ENCODE peak calls at places on chromosomes 16 and 17, in five cellular contexts. L, R, X, M and N are unnamed samples.

GRCh38 chr16:17831330-17831729 is 360.6 kb upstream of the XYLT1 start:
- DNase-seq in R (peak), L (no peak), M (no peak), X (no peak), N (no peak)

GRCh38 chr16:11797957-11798299 is 870 bp upstream of the ZC3H7A start:
- DNase-seq in M (peak), R (no peak), X (no peak), L (no peak), N (no peak)

GRCh38 chr16:75326333-75326732 is 74.9 kb upstream of the BCAR1 start:
- DNase-seq in X (no peak), R (no peak), L (no peak), M (no peak), N (no peak)

GRCh38 chr17:19274893-19275292 is 37.7 kb downstream of the EPN2 start:
- DNase-seq in X (no peak), L (no peak), R (no peak), M (no peak), N (no peak)

GRCh38 chr17:12887088-12887487 is 97.8 kb downstream of the ARHGAP44 start:
- DNase-seq in X (no peak), R (no peak), M (no peak), L (no peak), N (no peak)

GRCh38 chr16:25038239-25038954 is 23.2 kb upstream of the ARHGAP17 start:
- DNase-seq in L (no peak), M (no peak), R (no peak), X (no peak), N (no peak)

GRCh38 chr17:73581379-73581778 is 62.9 kb downstream of the SDK2 start:
- DNase-seq in X (no peak), R (no peak), M (no peak), L (no peak), N (no peak)

GRCh38 chr17:17088511-17089205 is 46.4 kb downstream of the MPRIP start:
- DNase-seq in L (no peak), R (no peak), M (no peak), X (no peak), N (no peak)

GRCh38 chr16:47848481-47849109 is 307.2 kb downstream of the ABCC12 start:
- DNase-seq in R (peak), X (peak), M (peak), L (peak), N (peak)

GRCh38 chr17:55722742-55723487 is at the start of gene TMEM100:
- DNase-seq in R (no peak), X (peak), L (peak), M (no peak), N (no peak)

GRCh38 chr17:43020789-43021738 is 1.1 kb downstream of the VAT1 start:
- DNase-seq in X (peak), M (peak), R (peak), L (peak), N (peak)

GRCh38 chr16:89732918-89733242 is 11.5 kb downstream of the ZNF276 start:
- DNase-seq in R (no peak), L (no peak), X (no peak), M (no peak), N (no peak)

GRCh38 chr17:43026610-43027009 is 1.6 kb downstream of the RND2 start:
- DNase-seq in X (no peak), M (no peak), R (no peak), L (no peak), N (no peak)

GRCh38 chr17:1865252-1866037 is 35.6 kb downstream of the RPA1 start:
- DNase-seq in R (no peak), M (peak), L (no peak), X (peak), N (peak)

GRCh38 chr16:50473375-50473945 is 74.7 kb upstream of the NKD1 start:
- DNase-seq in R (no peak), M (peak), L (peak), X (no peak), N (peak)

GRCh38 chr16:66942981-66943380 is 7.7 kb downstream of the CES2 start:
- DNase-seq in X (no peak), L (no peak), M (no peak), R (no peak), N (no peak)

GRCh38 chr16:56193951-56194726 is 2.9 kb downstream of the GNAO1 start:
- DNase-seq in L (peak), M (no peak), R (peak), X (peak), N (peak)

GRCh38 chr17:7250655-7251329 is 742 bp downstream of the CTDNEP1 start:
- DNase-seq in M (no peak), X (no peak), L (no peak), R (peak), N (no peak)

GRCh38 chr17:59441459-59442096 is 110.1 kb downstream of the YPEL2 start:
- DNase-seq in X (no peak), L (no peak), R (no peak), M (no peak), N (no peak)
- H2AFZ ChIP-seq in X (no peak), L (peak), R (no peak), M (peak), N (peak)

GRCh38 chr16:4987580-4988374 is 29.6 kb downstream of the SEC14L5 start:
- DNase-seq in M (no peak), L (no peak), X (no peak), R (peak), N (no peak)
- H3K4me3 ChIP-seq in M (no peak), L (no peak), X (no peak), R (peak), N (no peak)

GRCh38 chr17:70100983-70101382 is 26.0 kb downstream of the KCNJ16 start:
- DNase-seq in R (no peak), M (peak), X (no peak), L (no peak), N (no peak)
- TF ChIP-seq CTCF in R (peak), M (peak), X (peak), L (no peak), N (peak)

DNA sequence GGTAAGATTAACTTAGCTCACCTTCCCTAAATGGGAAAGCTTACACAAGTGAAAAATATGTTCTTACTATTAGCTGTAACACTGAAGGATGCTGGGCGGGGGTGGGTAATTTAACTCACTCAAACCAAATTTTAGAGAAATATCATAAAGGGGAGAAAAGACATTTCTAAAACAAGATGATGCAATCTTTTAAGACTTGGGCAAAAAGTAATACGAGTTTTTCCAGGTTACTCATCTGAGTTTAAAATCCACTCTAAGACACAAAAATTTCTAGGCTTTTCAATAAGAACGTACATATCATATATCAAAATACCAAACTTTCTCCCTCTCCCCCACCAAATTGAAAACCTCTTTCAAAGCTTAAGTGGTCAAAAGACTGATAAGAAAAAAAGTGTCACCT is 228.8 kb downstream of the CEP112 start:
- DNase-seq in L (no peak), R (no peak), X (no peak), M (no peak), N (no peak)
- H2AFZ ChIP-seq in L (no peak), R (no peak), X (no peak), M (no peak), N (no peak)

DNA sequence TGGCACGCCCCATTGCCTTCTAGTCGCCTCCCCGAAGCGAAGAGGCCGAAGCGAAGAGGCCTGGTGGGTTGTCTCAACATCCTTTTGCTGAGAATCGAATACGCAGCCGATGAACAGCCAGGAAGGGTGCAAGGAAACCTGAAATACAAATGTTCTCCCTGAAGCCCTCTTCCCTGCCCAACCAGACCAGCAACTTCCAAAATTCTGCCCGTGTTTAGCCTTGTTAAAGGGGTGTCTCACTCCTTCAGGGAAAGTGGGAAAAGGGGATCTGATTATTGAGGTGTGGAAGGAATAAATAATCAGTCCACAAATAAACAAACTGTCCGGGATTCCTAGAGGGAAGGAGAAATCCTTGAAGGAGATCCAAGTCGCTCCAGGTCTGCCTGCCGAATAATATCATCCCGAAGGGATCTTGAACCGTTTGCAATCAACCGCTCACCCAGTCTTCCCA is 1.4 kb upstream of the FOXC2 start:
- DNase-seq in X (no peak), L (no peak), R (no peak), M (no peak), N (no peak)
- H3K4me3 ChIP-seq in X (no peak), L (peak), R (peak), M (no peak), N (no peak)